ENCODE peak calls at places on chromosomes 4 and X, in six cellular contexts. L is pancreas, B is PC-3, W is esophagus muscularis mucosa, X is GM12865, M is fibroblast of mammary gland. S is an unnamed sample.

GRCh38 chrX:105765691-105766090 is 56.6 kb upstream of the NRK start:
- DNase-seq in B (peak), M (no peak), X (no peak), W (no peak), L (no peak), S (no peak)

GRCh38 chr4:55765070-55765469 is 54.5 kb upstream of the EXOC1L start:
- DNase-seq in M (no peak), L (no peak), B (no peak), W (no peak), X (no peak), S (no peak)

GRCh38 chr4:600850-601515 is 24.4 kb upstream of the PDE6B start:
- DNase-seq in X (no peak), L (no peak), M (peak), B (no peak), W (no peak), S (no peak)

GRCh38 chr4:122584517-122584916 is 36.3 kb downstream of the IL21 start:
- DNase-seq in X (peak), B (peak), M (peak), W (no peak), L (no peak), S (peak)

GRCh38 chr4:53832549-53832948 is 231.9 kb downstream of the CHIC2 start:
- DNase-seq in W (no peak), M (no peak), X (no peak), L (no peak), B (no peak), S (no peak)

GRCh38 chr4:107619065-107619464 is 101.0 kb downstream of the PAPSS1 start:
- DNase-seq in M (peak), B (no peak), X (no peak), W (no peak), L (no peak), S (peak)

GRCh38 chrX:135536883-135537282 is 16.4 kb downstream of the INTS6L start:
- DNase-seq in M (no peak), X (peak), L (no peak), W (no peak), B (no peak), S (no peak)

GRCh38 chrX:39886282-39886681 is 211.5 kb downstream of the BCOR start:
- DNase-seq in X (no peak), W (no peak), B (no peak), M (no peak), L (no peak), S (no peak)

GRCh38 chr4:110418641-110419040 is 57.3 kb upstream of the ENPEP start:
- DNase-seq in M (no peak), W (no peak), L (no peak), B (no peak), X (no peak), S (no peak)

GRCh38 chrX:103756736-103757135 is 19.9 kb upstream of the PLP1 start:
- DNase-seq in M (no peak), X (no peak), L (no peak), B (no peak), W (no peak), S (no peak)

GRCh38 chrX:121876316-121876715 is 828.9 kb downstream of the GLUD2 start:
- DNase-seq in B (no peak), L (no peak), W (no peak), X (no peak), M (peak), S (peak)

GRCh38 chr4:70657326-70657725 is 9.0 kb downstream of the JCHAIN start:
- DNase-seq in W (no peak), L (no peak), M (no peak), B (no peak), X (no peak), S (no peak)

GRCh38 chr4:3471886-3472285 is 8.8 kb downstream of the DOK7 start:
- DNase-seq in W (no peak), L (no peak), B (no peak), M (no peak), X (no peak), S (no peak)

GRCh38 chrX:71615056-71615455 is 3.3 kb downstream of the CXCR3 start:
- DNase-seq in L (no peak), X (no peak), B (no peak), W (no peak), M (no peak), S (no peak)

GRCh38 chr4:82865592-82865991 is 25.4 kb downstream of the SEC31A start:
- DNase-seq in B (peak), L (no peak), W (no peak), M (peak), X (peak), S (peak)

GRCh38 chrX:17616936-17617335 is 120.4 kb upstream of the SCML1 start:
- DNase-seq in W (no peak), M (no peak), L (no peak), X (no peak), B (no peak), S (no peak)

GRCh38 chrX:28391528-28391927 is 195.7 kb upstream of the IL1RAPL1 start:
- DNase-seq in W (no peak), B (peak), L (no peak), M (no peak), X (no peak), S (no peak)

GRCh38 chrX:110440016-110440805 is 81.6 kb downstream of the RTL9 start:
- DNase-seq in W (no peak), L (no peak), M (no peak), X (no peak), B (no peak), S (no peak)

GRCh38 chr4:7805533-7806079 is 134.1 kb downstream of the AFAP1 start:
- DNase-seq in L (no peak), W (no peak), M (peak), X (no peak), B (peak), S (peak)

GRCh38 chr4:76388160-76388908 is 32.6 kb downstream of the CCDC158 start:
- DNase-seq in L (no peak), W (no peak), X (no peak), M (no peak), B (no peak), S (peak)

GRCh38 chrX:20527458-20528099 is 260.9 kb upstream of the RPS6KA3 start:
- DNase-seq in M (peak), B (peak), X (no peak), L (no peak), W (no peak), S (peak)

GRCh38 chr4:2935762-2936743 is 27.2 kb downstream of the NOP14 start:
- DNase-seq in W (no peak), B (peak), L (peak), X (peak), M (peak), S (peak)

GRCh38 chrX:124726881-124727280 is 380.5 kb downstream of the SH2D1A start:
- DNase-seq in X (no peak), L (no peak), B (no peak), W (no peak), M (no peak), S (no peak)

GRCh38 chr4:138092060-138092459 is 150.1 kb downstream of the SLC7A11 start:
- DNase-seq in L (no peak), M (no peak), B (peak), X (no peak), W (no peak), S (no peak)

GRCh38 chrX:68853665-68854251 is 24.9 kb downstream of the EFNB1 start:
- DNase-seq in X (no peak), W (no peak), M (no peak), B (no peak), L (no peak), S (no peak)

GRCh38 chr4:168098257-168098717 is 6.0 kb downstream of the ANXA10 start:
- DNase-seq in X (no peak), B (peak), L (no peak), W (no peak), M (peak), S (peak)

GRCh38 chr4:47831026-47831689 is 6.7 kb downstream of the CORIN start:
- DNase-seq in X (no peak), M (no peak), L (no peak), B (no peak), W (no peak), S (no peak)

GRCh38 chr4:76558391-76559235 is 123.6 kb downstream of the SHROOM3 start:
- DNase-seq in W (no peak), L (no peak), M (no peak), B (no peak), X (no peak), S (peak)

GRCh38 chr4:111362891-111363290 is 740.0 kb upstream of the PITX2 start:
- DNase-seq in M (peak), X (no peak), L (no peak), W (no peak), B (no peak), S (peak)

GRCh38 chr4:24078347-24078962 is 188.6 kb upstream of the PPARGC1A start:
- DNase-seq in W (no peak), M (no peak), X (no peak), B (no peak), L (no peak), S (no peak)

GRCh38 chr4:136917312-136918110 is 614.8 kb downstream of the PCDH18 start:
- DNase-seq in L (no peak), X (no peak), W (no peak), M (no peak), B (no peak), S (no peak)

GRCh38 chrX:38856670-38857069 is 55.4 kb downstream of the MID1IP1 start:
- DNase-seq in L (no peak), X (no peak), W (no peak), B (no peak), M (no peak), S (no peak)

GRCh38 chr4:6461301-6462165 is 10.9 kb downstream of the PPP2R2C start:
- DNase-seq in W (no peak), B (no peak), M (peak), X (no peak), L (no peak), S (no peak)

GRCh38 chr4:61588621-61589020 is 388.5 kb downstream of the ADGRL3 start:
- DNase-seq in M (no peak), X (no peak), B (peak), L (no peak), W (no peak), S (no peak)

GRCh38 chr4:61590881-61591280 is 390.8 kb downstream of the ADGRL3 start:
- DNase-seq in M (no peak), X (no peak), B (no peak), W (no peak), L (no peak), S (no peak)
- TF ChIP-seq CTCF in M (no peak), X (no peak), B (peak), W (no peak), L (no peak), S (peak)

GRCh38 chr4:161714022-161714751 is 449.6 kb downstream of the FSTL5 start:
- DNase-seq in X (no peak), M (peak), B (peak), L (no peak), W (no peak), S (peak)
- H3K4me3 ChIP-seq in X (no peak), M (no peak), B (no peak), L (no peak), W (no peak), S (no peak)

GRCh38 chrX:15143050-15143824 is 126.6 kb downstream of the ASB9 start:
- DNase-seq in B (peak), M (peak), X (peak), W (no peak), L (peak), S (peak)

GRCh38 chrX:15142084-15142715 is 127.7 kb downstream of the ASB9 start:
- DNase-seq in M (no peak), X (no peak), W (no peak), B (no peak), L (no peak), S (no peak)

GRCh38 chrX:15143825-15144121 is 126.1 kb downstream of the ASB9 start:
- DNase-seq in B (peak), W (no peak), X (no peak), M (no peak), L (no peak), S (no peak)

GRCh38 chrX:15150578-15150977 is 119.3 kb downstream of the ASB9 start:
- DNase-seq in L (no peak), W (no peak), B (no peak), M (no peak), X (peak), S (no peak)

GRCh38 chrX:15146515-15146914 is 123.4 kb downstream of the ASB9 start:
- DNase-seq in B (peak), L (peak), W (no peak), X (peak), M (peak), S (peak)
- TF ChIP-seq CTCF in B (peak), L (no peak), W (peak), X (peak), M (peak), S (peak)

DNA sequence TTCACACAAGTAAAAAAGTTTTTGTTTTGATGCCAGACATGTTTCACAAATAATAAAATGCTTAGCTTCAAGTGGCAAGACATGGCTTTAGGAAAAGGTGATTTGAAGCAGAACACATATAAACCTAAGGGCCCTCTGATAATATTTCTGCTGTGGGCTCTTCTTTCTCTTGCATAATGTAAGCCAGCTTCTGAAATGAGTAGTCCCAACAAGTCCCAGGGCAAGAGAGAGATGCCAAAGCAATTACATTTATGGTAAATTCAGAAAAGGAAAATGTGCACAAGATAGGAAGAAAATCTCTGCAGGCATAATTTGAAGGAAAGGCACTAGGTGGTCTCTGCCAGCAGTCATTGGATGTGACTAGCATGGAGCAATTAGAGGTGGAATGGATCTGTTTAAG is 170.8 kb upstream of the GALNT7 start:
- DNase-seq in W (no peak), B (no peak), M (no peak), L (no peak), X (no peak), S (peak)
- H3K4me3 ChIP-seq in W (no peak), B (no peak), M (no peak), L (no peak), X (no peak), S (no peak)

GRCh38 chrX:118536687-118537461 is 41.3 kb downstream of the DOCK11 start:
- DNase-seq in B (peak), L (no peak), X (peak), W (no peak), M (peak), S (peak)
- TF ChIP-seq CTCF in B (peak), L (no peak), X (peak), W (no peak), M (peak), S (peak)

GRCh38 chr4:169268951-169269781 is 1.6 kb downstream of the SH3RF1 start:
- DNase-seq in M (peak), L (no peak), B (peak), X (no peak), W (no peak), S (peak)

GRCh38 chr4:169272265-169272886 is 1.6 kb upstream of the SH3RF1 start:
- DNase-seq in W (no peak), B (peak), X (peak), M (peak), L (no peak), S (peak)

GRCh38 chr4:169271692-169272007 is 894 bp upstream of the SH3RF1 start:
- DNase-seq in B (peak), M (no peak), W (no peak), L (no peak), X (peak), S (no peak)

GRCh38 chr4:169270156-169270809 is 473 bp downstream of the SH3RF1 start:
- DNase-seq in M (no peak), X (peak), B (peak), L (peak), W (no peak), S (peak)

GRCh38 chr4:169270810-169271691 is at the start of gene SH3RF1:
- DNase-seq in X (peak), L (peak), W (peak), M (peak), B (peak), S (peak)
- H3K4me3 ChIP-seq in X (peak), L (peak), W (peak), M (peak), B (peak), S (peak)

GRCh38 chr4:183602444-183603102 is 56.4 kb downstream of the RWDD4 start:
- DNase-seq in W (no peak), M (peak), B (no peak), X (peak), L (no peak), S (peak)
- TF ChIP-seq CTCF in W (peak), M (peak), B (peak), X (no peak), L (no peak), S (peak)